ENCODE peak calls at places on chromosomes 6 and 20, in four cellular contexts. O is frontal cortex, Z is G401, E is cardiac fibroblast. B is an unnamed sample.
A peak's percentile ranks its signal among the peaks of the same experiment; 100 is the strongest.

GRCh38 chr6:169862464-169863148 is 111.2 kb downstream of the ERMARD start:
- DNase-seq in O (no peak), Z (no peak), E (no peak), B (no peak)

GRCh38 chr6:116115781-116116180 is 10.2 kb downstream of the COL10A1 start:
- DNase-seq in O (no peak), Z (no peak), E (peak; percentile 32), B (no peak)

GRCh38 chr20:4067600-4068261 is 52.4 kb upstream of the RNF24 start:
- DNase-seq in O (no peak), Z (no peak), E (peak; percentile 91), B (no peak)

GRCh38 chr20:38094373-38094775 is 60.8 kb downstream of the RPRD1B start:
- DNase-seq in O (no peak), Z (no peak), E (peak; percentile 93), B (no peak)

GRCh38 chr20:32482251-32483220 is 102.6 kb downstream of the NOL4L start:
- DNase-seq in O (peak; percentile 59), Z (no peak), E (no peak), B (no peak)

GRCh38 chr20:49684335-49684997 is 29.2 kb downstream of the B4GALT5 start:
- DNase-seq in O (no peak), Z (no peak), E (no peak), B (no peak)

GRCh38 chr20:8116067-8116811 is 15.8 kb upstream of the PLCB1 start:
- DNase-seq in O (no peak), Z (no peak), E (peak; percentile 79), B (no peak)

GRCh38 chr20:25090492-25091429 is 8.8 kb upstream of the VSX1 start:
- DNase-seq in O (no peak), Z (peak; percentile 49), E (no peak), B (no peak)

GRCh38 chr6:106757722-106758467 is 128.5 kb downstream of the QRSL1 start:
- DNase-seq in O (no peak), Z (no peak), E (no peak), B (no peak)

GRCh38 chr20:46349742-46350056 is 41.4 kb upstream of the CDH22 start:
- DNase-seq in O (no peak), Z (no peak), E (no peak), B (no peak)

GRCh38 chr20:4726710-4727391 is 5.1 kb downstream of the PRND start:
- DNase-seq in O (no peak), Z (no peak), E (peak; percentile 69), B (no peak)

GRCh38 chr6:159762681-159763293 is 942 bp downstream of the ACAT2 start:
- DNase-seq in O (no peak), Z (no peak), E (no peak), B (no peak)

B was measured in HCT116.